ENCODE peak calls at places on chromosomes 6 and 20, in ten cellular contexts. F is glomerular endothelial cell; G is heart right ventricle; I is HFF-Myc; Y is mucosa of descending colon; K is NCI-H2029 treated with DMSO at 0.1 percent for 48 hours; D is AG09309; W is hippocampal formation; L is left cardiac atrium; H is stimulated activated CD8-positive, alpha-beta memory T cell treated with anti-CD3 and anti-CD28 coated beads, Interleukin-4, amount 100 ng/mL, for 24 hours. P is an unnamed sample.

GRCh38 chr6:35589904-35590303 is 77.2 kb upstream of the TULP1 start:
- DNase-seq in F (no peak), G (no peak), I (no peak), Y (no peak), K (no peak), D (no peak), W (no peak), L (no peak), H (no peak), P (no peak)

GRCh38 chr6:169567809-169568208 is 134.0 kb downstream of the WDR27 start:
- DNase-seq in F (no peak), G (no peak), I (no peak), Y (no peak), K (no peak), D (no peak), W (no peak), L (no peak), H (no peak), P (no peak)

GRCh38 chr20:44310664-44311639 is at the start of gene FITM2:
- DNase-seq in F (peak), G (peak), I (peak), Y (peak), K (peak), D (peak), W (peak), L (peak), H (peak), P (peak)

GRCh38 chr6:32950010-32950409 is 2.9 kb downstream of the HLA-DMA start:
- DNase-seq in F (no peak), G (no peak), I (no peak), Y (no peak), K (no peak), D (no peak), W (no peak), L (no peak), H (no peak), P (no peak)

GRCh38 chr20:48171071-48171470 is 385.8 kb upstream of the SULF2 start:
- DNase-seq in F (no peak), G (no peak), I (no peak), Y (no peak), K (no peak), D (no peak), W (no peak), L (no peak), H (no peak), P (no peak)

GRCh38 chr6:31971279-31971992 is 502 bp downstream of the DXO start:
- DNase-seq in F (no peak), G (no peak), I (no peak), Y (no peak), K (no peak), D (no peak), W (no peak), L (no peak), H (no peak), P (no peak)

GRCh38 chr6:170554086-170554887 is at the start of gene TBP:
- DNase-seq in F (peak), G (peak), I (peak), Y (peak), K (peak), D (peak), W (peak), L (peak), H (peak), P (peak)

GRCh38 chr6:21992178-21992967 is 304.5 kb downstream of the PRL start:
- DNase-seq in F (no peak), G (no peak), I (no peak), Y (peak), K (no peak), D (peak), W (no peak), L (no peak), H (no peak), P (no peak)

GRCh38 chr6:80446454-80447045 is 340.1 kb downstream of the BCKDHB start:
- DNase-seq in F (no peak), G (no peak), I (no peak), Y (no peak), K (no peak), D (no peak), W (no peak), L (no peak), H (no peak), P (no peak)

GRCh38 chr6:83463886-83464285 is 33.0 kb upstream of the ME1 start:
- DNase-seq in F (no peak), G (no peak), I (no peak), Y (peak), K (no peak), D (no peak), W (no peak), L (no peak), H (no peak), P (no peak)

GRCh38 chr20:30168025-30168799 is 1089.3 kb upstream of the DEFB115 start:
- DNase-seq in F (no peak), G (peak), I (no peak), Y (no peak), K (no peak), D (no peak), W (no peak), L (peak), H (no peak), P (no peak)

GRCh38 chr6:166097914-166098522 is 69.6 kb downstream of the TBXT start:
- DNase-seq in F (peak), G (peak), I (no peak), Y (peak), K (peak), D (no peak), W (peak), L (peak), H (peak), P (peak)

GRCh38 chr6:33583591-33584155 is 3.6 kb upstream of the BAK1 start:
- DNase-seq in F (no peak), G (no peak), I (no peak), Y (no peak), K (no peak), D (no peak), W (no peak), L (no peak), H (no peak), P (no peak)

GRCh38 chr6:56916849-56917551 is 37.9 kb upstream of the BEND6 start:
- DNase-seq in F (no peak), G (no peak), I (no peak), Y (no peak), K (no peak), D (no peak), W (no peak), L (no peak), H (no peak), P (no peak)

GRCh38 chr6:157233686-157234085 is 89.6 kb downstream of the TMEM242 start:
- DNase-seq in F (no peak), G (no peak), I (no peak), Y (no peak), K (peak), D (no peak), W (no peak), L (no peak), H (no peak), P (no peak)

GRCh38 chr6:37624606-37625574 is 72.8 kb downstream of the MDGA1 start:
- DNase-seq in F (no peak), G (peak), I (no peak), Y (peak), K (peak), D (no peak), W (no peak), L (peak), H (no peak), P (no peak)

GRCh38 chr6:83019741-83020140 is 45.9 kb downstream of the UBE3D start:
- DNase-seq in F (no peak), G (no peak), I (no peak), Y (no peak), K (no peak), D (no peak), W (no peak), L (no peak), H (no peak), P (no peak)